ENCODE peak calls at places on chromosome 11, in six cellular contexts. Q is right cardiac atrium, U is Caco-2, T is tibial nerve, I is pancreas, Y is aorta. V is an unnamed sample. For H3K27me3, the result is how much of the 10 kb centered on the place peaks cover.

GRCh38 chr11:73387594-73388021 is 11.4 kb downstream of the RELT start:
- DNase-seq in Q (peak), U (no peak), T (no peak), I (no peak), Y (no peak), V (peak)

GRCh38 chr11:84390441-84391078 is 1104.4 kb upstream of the CCDC90B start:
- DNase-seq in Q (no peak), U (peak), T (no peak), I (no peak), Y (no peak), V (peak)

GRCh38 chr11:117931971-117932370 is 2.8 kb upstream of the TMPRSS13 start:
- DNase-seq in Q (no peak), U (no peak), T (no peak), I (no peak), Y (no peak), V (no peak)

GRCh38 chr11:116601734-116602636 is 170.8 kb downstream of the BUD13 start:
- DNase-seq in Q (no peak), U (no peak), T (no peak), I (no peak), Y (no peak), V (no peak)

GRCh38 chr11:126607374-126607773 is 251.9 kb downstream of the ST3GAL4 start:
- DNase-seq in Q (no peak), U (peak), T (peak), I (peak), Y (no peak), V (peak)

GRCh38 chr11:34941688-34942087 is 25.3 kb downstream of the PDHX start:
- DNase-seq in Q (peak), U (no peak), T (no peak), I (no peak), Y (no peak), V (no peak)

GRCh38 chr11:2587132-2587930 is 112.5 kb downstream of the KCNQ1OT1 start:
- DNase-seq in Q (peak), U (no peak), T (no peak), I (no peak), Y (peak), V (peak)

GRCh38 chr11:60987577-60988277 is 16.2 kb downstream of the CD6 start:
- DNase-seq in Q (no peak), U (no peak), T (no peak), I (no peak), Y (no peak), V (no peak)

GRCh38 chr11:90204832-90205646 is 17.8 kb downstream of the CHORDC1 start:
- DNase-seq in Q (no peak), U (peak), T (no peak), I (no peak), Y (no peak), V (no peak)

GRCh38 chr11:22456993-22457748 is 119.0 kb downstream of the SLC17A6 start:
- DNase-seq in Q (no peak), U (peak), T (no peak), I (no peak), Y (no peak), V (no peak)

GRCh38 chr11:2890466-2891241 is 5.1 kb upstream of the CDKN1C start:
- DNase-seq in Q (peak), U (no peak), T (peak), I (peak), Y (no peak), V (peak)

GRCh38 chr11:124865902-124866851 is 945 bp downstream of the ROBO3 start:
- DNase-seq in Q (peak), U (peak), T (no peak), I (no peak), Y (no peak), V (peak)

GRCh38 chr11:128660957-128661356 is 32.9 kb upstream of the FLI1 start:
- DNase-seq in Q (no peak), U (no peak), T (no peak), I (no peak), Y (no peak), V (no peak)

GRCh38 chr11:65524010-65524746 is 705 bp upstream of the SCYL1 start:
- DNase-seq in Q (peak), U (no peak), T (no peak), I (peak), Y (peak), V (no peak)

GRCh38 chr11:118997627-118998387 is at the start of gene CENATAC:
- DNase-seq in Q (peak), U (peak), T (peak), I (peak), Y (peak), V (peak)

GRCh38 chr11:65100674-65101350 is 4.8 kb downstream of the VPS51 start:
- DNase-seq in Q (no peak), U (no peak), T (no peak), I (no peak), Y (no peak), V (no peak)

GRCh38 chr11:674406-674805 is 20.6 kb downstream of the DEAF1 start:
- DNase-seq in Q (no peak), U (no peak), T (no peak), I (no peak), Y (no peak), V (no peak)

GRCh38 chr11:33540946-33541915 is 159.4 kb downstream of the C11orf91 start:
- DNase-seq in Q (no peak), U (no peak), T (no peak), I (no peak), Y (no peak), V (no peak)

GRCh38 chr11:46278387-46279173 is 1.1 kb downstream of the CREB3L1 start:
- DNase-seq in Q (peak), U (peak), T (no peak), I (peak), Y (peak), V (peak)

GRCh38 chr11:83671295-83671694 is 385.1 kb upstream of the CCDC90B start:
- DNase-seq in Q (no peak), U (no peak), T (no peak), I (no peak), Y (no peak), V (no peak)

GRCh38 chr11:130437848-130438247 is 9.4 kb upstream of the ADAMTS8 start:
- DNase-seq in Q (no peak), U (no peak), T (no peak), I (no peak), Y (no peak), V (no peak)

GRCh38 chr11:71453911-71454304 is 905 bp downstream of the NADSYN1 start:
- DNase-seq in Q (no peak), U (no peak), T (no peak), I (no peak), Y (no peak), V (no peak)

GRCh38 chr11:113261709-113262475 is 52.5 kb upstream of the TTC12 start:
- DNase-seq in Q (no peak), U (no peak), T (no peak), I (no peak), Y (no peak), V (no peak)

GRCh38 chr11:117354550-117354949 is 26.9 kb downstream of the CEP164 start:
- DNase-seq in Q (no peak), U (no peak), T (no peak), I (no peak), Y (no peak), V (no peak)

GRCh38 chr11:68890490-68891231 is 13.0 kb downstream of the MRPL21 start:
- DNase-seq in Q (peak), U (no peak), T (peak), I (peak), Y (peak), V (no peak)

GRCh38 chr11:1943977-1944376 is 3.2 kb upstream of the MRPL23 start:
- DNase-seq in Q (peak), U (peak), T (no peak), I (no peak), Y (peak), V (no peak)

GRCh38 chr11:69475866-69476714 is 5.4 kb upstream of the LINC01488 start:
- DNase-seq in Q (peak), U (no peak), T (no peak), I (no peak), Y (peak), V (peak)

GRCh38 chr11:97883086-97883485 is 1137.7 kb upstream of the CNTN5 start:
- DNase-seq in Q (no peak), U (no peak), T (no peak), I (no peak), Y (no peak), V (no peak)

GRCh38 chr11:95360382-95360781 is 129.4 kb upstream of the SESN3 start:
- DNase-seq in Q (no peak), U (no peak), T (no peak), I (no peak), Y (no peak), V (no peak)

GRCh38 chr11:64750361-64751054 is 6.6 kb upstream of the RASGRP2 start:
- DNase-seq in Q (no peak), U (no peak), T (no peak), I (no peak), Y (peak), V (peak)

GRCh38 chr11:35655856-35656255 is 6.7 kb upstream of the TRIM44 start:
- DNase-seq in Q (no peak), U (no peak), T (no peak), I (no peak), Y (no peak), V (no peak)

GRCh38 chr11:69157156-69157821 is 1.6 kb downstream of the SMIM38 start:
- DNase-seq in Q (peak), U (peak), T (peak), I (peak), Y (peak), V (peak)

GRCh38 chr11:35623708-35624168 is 5.5 kb downstream of the FJX1 start:
- DNase-seq in Q (no peak), U (no peak), T (no peak), I (no peak), Y (no peak), V (no peak)

GRCh38 chr11:68412593-68413475 is 47.7 kb upstream of the PPP6R3 start:
- DNase-seq in Q (no peak), U (no peak), T (no peak), I (peak), Y (no peak), V (no peak)

GRCh38 chr11:110779108-110779507 is 66.9 kb upstream of the ARHGAP20 start:
- DNase-seq in Q (no peak), U (no peak), T (no peak), I (no peak), Y (no peak), V (no peak)

GRCh38 chr11:68825603-68826002 is 16.1 kb downstream of the CPT1A start:
- DNase-seq in Q (no peak), U (peak), T (no peak), I (peak), Y (no peak), V (peak)

GRCh38 chr11:72787262-72788104 is 6.4 kb downstream of the STARD10 start:
- DNase-seq in Q (peak), U (peak), T (no peak), I (peak), Y (no peak), V (peak)

GRCh38 chr11:18225906-18226305 is 10.7 kb downstream of the SAA4 start:
- DNase-seq in Q (no peak), U (no peak), T (no peak), I (no peak), Y (no peak), V (no peak)

GRCh38 chr11:75105462-75105925 is 8.8 kb upstream of the OR2AT4 start:
- DNase-seq in Q (no peak), U (peak), T (no peak), I (no peak), Y (no peak), V (peak)

GRCh38 chr11:67315325-67315909 is 12.1 kb downstream of the SSH3 start:
- DNase-seq in Q (no peak), U (no peak), T (no peak), I (no peak), Y (no peak), V (no peak)
- H3K27me3 ChIP-seq in Q (under half), U (under half), T (under half), I (under half), Y (under half), V (under half)

GRCh38 chr11:79637219-79637618 is 196.4 kb upstream of the TENM4 start:
- DNase-seq in Q (no peak), U (no peak), T (no peak), I (no peak), Y (no peak), V (no peak)
- H3K4me3 ChIP-seq in Q (no peak), U (no peak), T (no peak), I (no peak), Y (no peak), V (no peak)

DNA sequence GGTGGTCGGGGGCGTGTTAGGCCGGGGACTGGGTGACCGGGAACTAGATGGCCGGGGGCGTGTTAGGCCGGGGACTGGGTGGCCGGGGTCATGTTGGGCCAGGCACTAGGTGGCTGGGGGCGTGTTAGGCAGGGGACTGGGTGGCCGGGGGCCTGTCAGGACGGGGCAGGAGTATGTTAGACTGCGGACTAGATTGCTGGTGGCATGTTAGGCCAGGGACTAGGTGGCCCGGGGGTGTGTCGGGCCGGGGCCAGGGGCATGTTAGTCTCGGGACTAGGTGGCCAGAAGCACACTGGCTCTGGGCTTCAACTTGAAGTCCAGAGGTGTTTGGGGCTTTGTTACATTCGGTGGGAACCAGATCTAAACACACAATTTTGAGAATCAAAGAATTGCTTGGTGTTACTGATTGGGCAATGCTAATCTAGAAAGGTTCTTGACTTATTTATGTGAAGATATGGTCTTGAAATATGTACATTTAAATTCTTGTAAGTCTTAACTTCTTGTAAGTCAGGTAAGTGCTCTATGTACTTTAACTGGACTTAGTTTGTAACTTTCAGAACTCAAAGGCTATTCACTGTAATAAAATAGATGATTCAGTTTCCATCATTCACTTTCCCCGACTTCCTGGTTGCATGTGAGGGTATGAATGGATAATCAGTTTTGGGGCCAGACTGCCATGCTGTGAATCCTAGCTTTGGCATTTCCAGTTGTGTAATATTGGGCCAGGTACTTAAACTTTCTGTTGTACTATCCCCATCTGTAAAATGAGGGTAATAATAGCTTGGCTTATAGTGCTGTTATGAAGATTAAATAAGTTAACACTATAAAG is 1.1 kb downstream of the EXT2 start:
- DNase-seq in Q (peak), U (no peak), T (no peak), I (no peak), Y (no peak), V (no peak)
- H3K27me3 ChIP-seq in Q (under half), U (under half), T (under half), I (under half), Y (under half), V (under half)

GRCh38 chr11:108709741-108710140 is 44.9 kb downstream of the DDX10 start:
- DNase-seq in Q (no peak), U (no peak), T (no peak), I (no peak), Y (no peak), V (no peak)

GRCh38 chr11:108708173-108708572 is 43.3 kb downstream of the DDX10 start:
- DNase-seq in Q (no peak), U (no peak), T (no peak), I (no peak), Y (no peak), V (no peak)

GRCh38 chr11:108718466-108718865 is 53.6 kb downstream of the DDX10 start:
- DNase-seq in Q (no peak), U (no peak), T (no peak), I (no peak), Y (no peak), V (no peak)

GRCh38 chr11:108715239-108715638 is 50.4 kb downstream of the DDX10 start:
- DNase-seq in Q (no peak), U (no peak), T (no peak), I (no peak), Y (no peak), V (no peak)

GRCh38 chr11:108713076-108713790 is 48.4 kb downstream of the DDX10 start:
- DNase-seq in Q (no peak), U (no peak), T (no peak), I (no peak), Y (no peak), V (no peak)
- H3K4me3 ChIP-seq in Q (no peak), U (no peak), T (no peak), I (no peak), Y (no peak), V (no peak)

GRCh38 chr11:11244470-11245080 is 108.5 kb downstream of the CSNK2A3 start:
- DNase-seq in Q (no peak), U (no peak), T (no peak), I (no peak), Y (no peak), V (no peak)
- H3K27me3 ChIP-seq in Q (under half), U (under half), T (under half), I (under half), Y (under half), V (under half)

GRCh38 chr11:114307524-114308203 is 11.5 kb downstream of the NNMT start:
- DNase-seq in Q (peak), U (no peak), T (peak), I (peak), Y (peak), V (no peak)
- H3K4me3 ChIP-seq in Q (no peak), U (no peak), T (no peak), I (no peak), Y (peak), V (no peak)

GRCh38 chr11:16805942-16806341 is 67.5 kb downstream of the C11orf58 start:
- DNase-seq in Q (no peak), U (no peak), T (no peak), I (no peak), Y (no peak), V (no peak)
- H3K27me3 ChIP-seq in Q (under half), U (under half), T (under half), I (under half), Y (under half), V (under half)

GRCh38 chr11:62687508-62688396 is 1.6 kb downstream of the LRRN4CL start:
- DNase-seq in Q (no peak), U (no peak), T (no peak), I (no peak), Y (no peak), V (peak)
- H3K4me3 ChIP-seq in Q (peak), U (no peak), T (peak), I (no peak), Y (no peak), V (no peak)